ENCODE peak calls at places on chromosome 19, in five cellular contexts. One of them, this sample, is unnamed.

GRCh38 chr19:5059191-5059579 is 90.3 kb downstream of the KDM4B start:
- DNase-seq in tibial nerve: no peak
- DNase-seq in RWPE1: no peak
- DNase-seq in cardiac fibroblast: no peak
- DNase-seq in ascending aorta: no peak
- DNase-seq in this sample: no peak

GRCh38 chr19:35805518-35806102 is 7.0 kb downstream of the PRODH2 start:
- DNase-seq in tibial nerve: no peak
- DNase-seq in ascending aorta: no peak
- DNase-seq in cardiac fibroblast: no peak
- DNase-seq in RWPE1: no peak
- DNase-seq in this sample: no peak

GRCh38 chr19:33339016-33339749 is 34.3 kb upstream of the CEBPG start:
- DNase-seq in tibial nerve: no peak
- DNase-seq in RWPE1: peak
- DNase-seq in cardiac fibroblast: no peak
- DNase-seq in ascending aorta: no peak
- DNase-seq in this sample: no peak

GRCh38 chr19:10288662-10289166 is 1.0 kb upstream of the ICAM5 start:
- DNase-seq in cardiac fibroblast: peak
- DNase-seq in RWPE1: peak
- DNase-seq in tibial nerve: no peak
- DNase-seq in ascending aorta: no peak
- DNase-seq in this sample: peak

GRCh38 chr19:57719901-57720519 is 7.4 kb downstream of the ZNF671 start:
- DNase-seq in tibial nerve: no peak
- DNase-seq in cardiac fibroblast: no peak
- DNase-seq in RWPE1: no peak
- DNase-seq in ascending aorta: no peak
- DNase-seq in this sample: no peak

GRCh38 chr19:13155472-13156284 is 5.5 kb downstream of the IER2 start:
- DNase-seq in tibial nerve: peak
- DNase-seq in RWPE1: peak
- DNase-seq in ascending aorta: peak
- DNase-seq in cardiac fibroblast: peak
- DNase-seq in this sample: peak

GRCh38 chr19:58511353-58512208 is at the start of gene SLC27A5:
- DNase-seq in RWPE1: no peak
- DNase-seq in tibial nerve: no peak
- DNase-seq in cardiac fibroblast: no peak
- DNase-seq in ascending aorta: no peak
- DNase-seq in this sample: no peak

GRCh38 chr19:46718157-46718933 is 1.4 kb upstream of the PRKD2 start:
- DNase-seq in tibial nerve: no peak
- DNase-seq in cardiac fibroblast: no peak
- DNase-seq in ascending aorta: no peak
- DNase-seq in RWPE1: peak
- DNase-seq in this sample: no peak

GRCh38 chr19:6739884-6740588 is 556 bp downstream of the TRIP10 start:
- DNase-seq in ascending aorta: no peak
- DNase-seq in cardiac fibroblast: no peak
- DNase-seq in RWPE1: no peak
- DNase-seq in tibial nerve: no peak
- DNase-seq in this sample: peak

GRCh38 chr19:45960595-45961235 is 12.9 kb downstream of the NOVA2 start:
- DNase-seq in cardiac fibroblast: no peak
- DNase-seq in RWPE1: no peak
- DNase-seq in tibial nerve: no peak
- DNase-seq in ascending aorta: no peak
- DNase-seq in this sample: no peak

GRCh38 chr19:10260141-10260584 is 8.1 kb downstream of the MRPL4 start:
- DNase-seq in RWPE1: peak
- DNase-seq in tibial nerve: no peak
- DNase-seq in cardiac fibroblast: no peak
- DNase-seq in ascending aorta: no peak
- DNase-seq in this sample: no peak

GRCh38 chr19:737591-738093 is 13.3 kb upstream of the MISP start:
- DNase-seq in RWPE1: no peak
- DNase-seq in tibial nerve: no peak
- DNase-seq in ascending aorta: no peak
- DNase-seq in cardiac fibroblast: peak
- DNase-seq in this sample: peak

GRCh38 chr19:16660763-16661479 is at the start of gene TMEM38A:
- DNase-seq in RWPE1: peak
- DNase-seq in tibial nerve: peak
- DNase-seq in cardiac fibroblast: no peak
- DNase-seq in ascending aorta: no peak
- DNase-seq in this sample: peak

GRCh38 chr19:6010107-6010506 is 32.2 kb upstream of the RANBP3 start:
- DNase-seq in tibial nerve: no peak
- DNase-seq in RWPE1: no peak
- DNase-seq in ascending aorta: no peak
- DNase-seq in cardiac fibroblast: no peak
- DNase-seq in this sample: no peak

GRCh38 chr19:7618366-7618765 is 11.0 kb downstream of the XAB2 start:
- DNase-seq in ascending aorta: no peak
- DNase-seq in cardiac fibroblast: no peak
- DNase-seq in tibial nerve: no peak
- DNase-seq in RWPE1: no peak
- DNase-seq in this sample: no peak

GRCh38 chr19:55692681-55693081 is 17.7 kb downstream of the EPN1 start:
- DNase-seq in cardiac fibroblast: no peak
- DNase-seq in tibial nerve: no peak
- DNase-seq in ascending aorta: no peak
- DNase-seq in RWPE1: no peak
- DNase-seq in this sample: no peak

GRCh38 chr19:29445246-29445645 is 80.5 kb upstream of the VSTM2B start:
- DNase-seq in tibial nerve: no peak
- DNase-seq in ascending aorta: no peak
- DNase-seq in cardiac fibroblast: no peak
- DNase-seq in RWPE1: no peak
- DNase-seq in this sample: no peak

GRCh38 chr19:33819875-33820781 is 23.5 kb downstream of the KCTD15 start:
- DNase-seq in ascending aorta: peak
- DNase-seq in tibial nerve: peak
- DNase-seq in RWPE1: peak
- DNase-seq in cardiac fibroblast: peak
- DNase-seq in this sample: peak

GRCh38 chr19:13079542-13079986 is 23.1 kb downstream of the LYL1 start:
- DNase-seq in cardiac fibroblast: no peak
- DNase-seq in RWPE1: no peak
- DNase-seq in tibial nerve: no peak
- DNase-seq in ascending aorta: no peak
- DNase-seq in this sample: no peak

GRCh38 chr19:31416548-31416947 is 67.3 kb upstream of the TSHZ3 start:
- DNase-seq in ascending aorta: no peak
- DNase-seq in RWPE1: no peak
- DNase-seq in tibial nerve: no peak
- DNase-seq in cardiac fibroblast: no peak
- DNase-seq in this sample: no peak

DNA sequence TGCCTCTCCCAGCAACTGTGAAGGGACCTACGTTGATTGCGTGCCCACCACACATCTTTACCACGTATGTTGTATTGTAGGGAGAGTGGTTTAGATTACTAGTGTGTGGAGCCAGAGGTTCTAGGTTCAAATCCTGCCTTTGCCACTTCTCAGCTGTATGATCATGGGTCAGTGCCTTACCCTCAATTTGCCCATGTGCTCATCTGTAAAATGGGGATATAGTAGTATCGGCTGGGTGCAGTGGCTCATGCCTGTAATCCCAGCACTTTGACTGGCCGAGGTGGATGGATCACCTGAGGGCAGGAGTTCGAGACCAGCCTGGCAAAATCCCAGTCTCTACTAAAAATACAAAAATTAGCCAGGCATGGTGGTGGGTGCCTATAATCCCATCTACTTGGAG is 578 bp upstream of the LGALS4 start:
- DNase-seq in cardiac fibroblast: no peak
- DNase-seq in tibial nerve: no peak
- DNase-seq in RWPE1: no peak
- DNase-seq in ascending aorta: no peak
- DNase-seq in this sample: no peak
- TF ChIP-seq CTCF in cardiac fibroblast: no peak
- TF ChIP-seq CTCF in tibial nerve: no peak
- TF ChIP-seq CTCF in RWPE1: no peak
- TF ChIP-seq CTCF in ascending aorta: no peak
- TF ChIP-seq CTCF in this sample: no peak

GRCh38 chr19:41000310-41000737 is 9.2 kb downstream of the CYP2B6 start:
- DNase-seq in tibial nerve: no peak
- DNase-seq in RWPE1: peak
- DNase-seq in cardiac fibroblast: peak
- DNase-seq in ascending aorta: no peak
- DNase-seq in this sample: no peak

DNA sequence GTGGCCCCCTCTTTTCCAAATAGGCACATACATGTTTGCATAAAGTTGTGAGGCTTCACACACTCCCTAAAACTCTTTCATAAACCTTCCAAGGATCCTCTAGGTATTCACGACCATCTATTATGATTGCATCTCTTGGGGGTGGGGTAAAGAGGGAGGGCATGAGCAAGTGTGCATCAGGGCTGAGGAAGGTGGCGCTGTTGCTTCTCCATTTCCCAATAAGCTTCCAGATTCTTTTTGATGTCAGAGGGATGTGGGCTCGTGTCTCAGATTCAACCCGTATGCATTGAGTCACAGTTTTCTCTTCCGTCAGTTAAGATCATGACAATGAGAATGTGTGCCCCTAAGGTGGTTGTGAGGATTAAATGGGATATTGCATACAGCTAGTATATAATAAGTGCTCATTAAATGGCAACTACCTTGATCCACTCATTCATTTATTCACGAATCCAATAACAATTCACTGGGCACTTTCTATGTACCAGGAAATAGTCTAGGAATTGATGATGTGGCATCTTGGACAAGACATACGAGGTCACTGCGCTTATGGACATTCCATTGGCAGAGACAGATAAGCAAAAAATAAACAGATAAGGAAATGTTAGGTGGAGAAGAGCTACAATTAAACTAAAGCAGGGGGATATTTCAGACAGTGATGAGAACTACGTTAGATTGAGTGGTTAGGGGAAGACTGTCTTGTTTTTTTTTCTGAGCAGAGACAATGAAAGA is 10.3 kb downstream of the CYP2B6 start:
- DNase-seq in RWPE1: no peak
- DNase-seq in tibial nerve: no peak
- DNase-seq in cardiac fibroblast: no peak
- DNase-seq in ascending aorta: no peak
- DNase-seq in this sample: no peak
- TF ChIP-seq CTCF in RWPE1: no peak
- TF ChIP-seq CTCF in tibial nerve: no peak
- TF ChIP-seq CTCF in cardiac fibroblast: no peak
- TF ChIP-seq CTCF in ascending aorta: no peak
- TF ChIP-seq CTCF in this sample: no peak

GRCh38 chr19:49210901-49211451 is 53.4 kb downstream of the TRPM4 start:
- DNase-seq in RWPE1: no peak
- DNase-seq in cardiac fibroblast: no peak
- DNase-seq in tibial nerve: no peak
- DNase-seq in ascending aorta: no peak
- DNase-seq in this sample: no peak

GRCh38 chr19:49214701-49215100 is 57.1 kb downstream of the TRPM4 start:
- DNase-seq in RWPE1: no peak
- DNase-seq in ascending aorta: no peak
- DNase-seq in cardiac fibroblast: no peak
- DNase-seq in tibial nerve: no peak
- DNase-seq in this sample: no peak

GRCh38 chr19:49216076-49216475 is 58.5 kb downstream of the TRPM4 start:
- DNase-seq in tibial nerve: no peak
- DNase-seq in ascending aorta: no peak
- DNase-seq in RWPE1: peak
- DNase-seq in cardiac fibroblast: peak
- DNase-seq in this sample: no peak

GRCh38 chr19:49212302-49212701 is 54.7 kb downstream of the TRPM4 start:
- DNase-seq in ascending aorta: no peak
- DNase-seq in RWPE1: peak
- DNase-seq in cardiac fibroblast: peak
- DNase-seq in tibial nerve: no peak
- DNase-seq in this sample: no peak

DNA sequence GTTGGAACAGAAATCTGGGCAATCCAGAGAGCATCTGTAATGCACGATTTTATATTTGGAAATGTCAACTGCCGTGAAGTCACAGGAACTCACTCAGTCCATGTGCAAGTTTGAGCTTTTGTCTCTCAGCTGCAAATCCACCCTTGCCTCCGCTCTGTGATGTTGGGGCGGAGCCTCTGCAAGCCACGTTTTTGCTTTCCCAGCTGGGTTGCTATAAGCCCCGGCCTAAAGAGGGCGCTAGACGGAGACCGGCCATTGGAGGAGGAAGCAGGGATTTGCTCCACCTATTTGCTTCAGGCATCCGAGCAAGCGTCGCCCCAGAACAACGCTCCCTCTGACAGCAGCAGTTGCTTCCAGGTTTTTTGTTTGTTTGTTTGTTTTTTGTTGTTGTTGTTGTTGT is 56.2 kb downstream of the TRPM4 start:
- DNase-seq in RWPE1: no peak
- DNase-seq in ascending aorta: no peak
- DNase-seq in tibial nerve: no peak
- DNase-seq in cardiac fibroblast: no peak
- DNase-seq in this sample: no peak
- TF ChIP-seq CTCF in RWPE1: no peak
- TF ChIP-seq CTCF in ascending aorta: no peak
- TF ChIP-seq CTCF in tibial nerve: no peak
- TF ChIP-seq CTCF in cardiac fibroblast: peak
- TF ChIP-seq CTCF in this sample: peak

DNA sequence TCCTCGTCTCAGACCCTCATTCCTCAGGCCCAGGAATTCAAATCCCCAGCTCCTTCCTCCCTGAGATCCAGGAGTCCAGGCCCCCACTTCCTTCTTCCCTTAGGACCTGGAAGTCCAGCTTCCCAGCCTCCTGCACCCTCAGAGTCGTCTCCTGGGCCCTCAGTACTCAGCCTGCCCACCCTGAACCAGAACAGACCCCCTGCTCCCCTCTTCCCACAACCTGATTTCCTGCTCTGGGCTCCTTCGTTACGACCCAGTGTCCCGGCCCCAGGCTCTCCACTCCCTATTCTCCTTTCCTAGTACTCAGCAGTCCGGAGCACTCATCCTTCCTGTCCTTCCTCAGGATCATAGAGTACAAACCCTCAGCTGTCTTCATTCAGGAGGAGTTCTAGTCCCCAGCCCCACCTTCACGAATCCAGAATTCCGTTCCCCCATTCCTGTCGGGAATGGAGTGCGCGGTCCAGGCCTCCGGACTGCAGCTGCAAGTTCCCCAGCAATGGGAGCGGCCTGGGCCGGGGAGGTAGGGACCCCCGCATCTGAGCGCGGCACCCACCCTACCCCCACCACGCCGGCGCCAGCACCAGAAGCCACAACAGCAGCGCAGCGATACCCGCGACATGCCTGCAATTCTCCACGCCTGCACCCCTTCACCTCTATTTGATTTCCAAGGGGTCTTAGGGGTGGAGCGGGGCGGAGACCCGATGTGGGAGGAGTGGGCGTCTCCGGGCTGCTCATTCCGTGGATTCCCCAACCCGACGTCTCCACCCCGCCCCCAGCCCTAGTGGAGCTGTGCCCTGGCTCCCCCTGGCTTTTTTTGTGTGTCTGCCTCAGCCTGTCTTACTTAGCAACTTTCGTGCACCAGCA is 12.7 kb downstream of the EGLN2 start:
- DNase-seq in RWPE1: no peak
- DNase-seq in cardiac fibroblast: no peak
- DNase-seq in tibial nerve: no peak
- DNase-seq in ascending aorta: no peak
- DNase-seq in this sample: no peak
- TF ChIP-seq CTCF in RWPE1: no peak
- TF ChIP-seq CTCF in cardiac fibroblast: no peak
- TF ChIP-seq CTCF in tibial nerve: no peak
- TF ChIP-seq CTCF in ascending aorta: no peak
- TF ChIP-seq CTCF in this sample: peak

This sample was measured in neural crest cell.